ENCODE peak calls at places on chromosomes 3 and 15, in five cellular contexts. P, A, Q, L and X are unnamed samples.

GRCh38 chr3:117409701-117410459 is 700.3 kb downstream of the TUSC7 start:
- DNase-seq in Q (no peak), L (peak), A (no peak), P (no peak), X (no peak)

GRCh38 chr3:38590521-38590920 is 59.0 kb downstream of the SCN5A start:
- DNase-seq in A (no peak), Q (no peak), L (no peak), P (no peak), X (peak)

GRCh38 chr3:80785475-80785874 is 976.0 kb downstream of the GBE1 start:
- DNase-seq in A (no peak), P (peak), Q (no peak), L (no peak), X (no peak)

GRCh38 chr15:71329509-71330260 is 214.4 kb downstream of the THSD4 start:
- DNase-seq in L (peak), A (no peak), P (peak), Q (no peak), X (no peak)

GRCh38 chr3:143525408-143525807 is 322.9 kb downstream of the SLC9A9 start:
- DNase-seq in A (no peak), P (no peak), Q (no peak), L (peak), X (no peak)

GRCh38 chr3:130374033-130374432 is 28.6 kb downstream of the COL6A5 start:
- DNase-seq in Q (no peak), L (no peak), P (no peak), A (no peak), X (no peak)

GRCh38 chr3:171261487-171261886 is 198.7 kb downstream of the TNIK start:
- DNase-seq in A (no peak), L (peak), Q (no peak), P (peak), X (no peak)

GRCh38 chr3:16801698-16802097 is 83.1 kb upstream of the PLCL2 start:
- DNase-seq in P (no peak), A (no peak), Q (no peak), L (no peak), X (no peak)

GRCh38 chr3:159764211-159765024 is 224.2 kb upstream of the IL12A start:
- DNase-seq in Q (no peak), L (peak), P (no peak), A (no peak), X (no peak)

GRCh38 chr3:4880850-4881249 is 98.4 kb upstream of the BHLHE40 start:
- DNase-seq in L (no peak), Q (no peak), A (no peak), P (no peak), X (no peak)

GRCh38 chr3:179788996-179789395 is 136.2 kb downstream of the USP13 start:
- DNase-seq in Q (no peak), L (no peak), A (no peak), P (no peak), X (no peak)

GRCh38 chr15:101100593-101101442 is 151.0 kb downstream of the CHSY1 start:
- DNase-seq in L (no peak), Q (no peak), P (no peak), A (no peak), X (peak)

GRCh38 chr3:195032955-195033354 is 238.0 kb downstream of the XXYLT1 start:
- DNase-seq in P (no peak), L (no peak), A (no peak), Q (no peak), X (peak)

GRCh38 chr3:195032106-195032759 is 238.7 kb downstream of the XXYLT1 start:
- DNase-seq in L (no peak), P (no peak), Q (no peak), A (no peak), X (peak)

GRCh38 chr3:195031574-195032003 is 239.4 kb downstream of the XXYLT1 start:
- DNase-seq in P (peak), Q (no peak), A (no peak), L (no peak), X (peak)

GRCh38 chr3:195028877-195029606 is 241.9 kb downstream of the XXYLT1 start:
- DNase-seq in L (no peak), Q (no peak), A (no peak), P (peak), X (no peak)

GRCh38 chr3:195030791-195031321 is 240.1 kb downstream of the XXYLT1 start:
- DNase-seq in A (no peak), P (peak), L (peak), Q (no peak), X (peak)
- H3K4me3 ChIP-seq in A (no peak), P (no peak), L (no peak), Q (no peak), X (no peak)

GRCh38 chr15:40052604-40053003 is 13.6 kb upstream of the SRP14 start:
- DNase-seq in P (no peak), L (no peak), A (no peak), Q (no peak), X (no peak)

GRCh38 chr15:40051616-40052415 is 12.8 kb upstream of the SRP14 start:
- DNase-seq in L (no peak), Q (no peak), P (no peak), A (no peak), X (no peak)

GRCh38 chr15:40053234-40054055 is 14.5 kb upstream of the SRP14 start:
- DNase-seq in P (no peak), A (no peak), L (no peak), Q (no peak), X (peak)

GRCh38 chr15:40049076-40049475 is 10.1 kb upstream of the SRP14 start:
- DNase-seq in L (no peak), A (no peak), P (no peak), Q (no peak), X (peak)

GRCh38 chr15:40050788-40051615 is 12.0 kb upstream of the SRP14 start:
- DNase-seq in Q (no peak), L (no peak), A (no peak), P (no peak), X (peak)
- H3K4me3 ChIP-seq in Q (no peak), L (no peak), A (no peak), P (no peak), X (no peak)

GRCh38 chr3:182240474-182240873 is 528.7 kb downstream of the SOX2 start:
- DNase-seq in Q (no peak), A (no peak), P (no peak), L (no peak), X (no peak)

GRCh38 chr3:182243625-182244024 is 531.9 kb downstream of the SOX2 start:
- DNase-seq in A (no peak), P (no peak), Q (no peak), L (no peak), X (no peak)

GRCh38 chr3:182241196-182241776 is 529.6 kb downstream of the SOX2 start:
- DNase-seq in L (no peak), Q (no peak), A (no peak), P (no peak), X (no peak)

GRCh38 chr3:182242563-182242962 is 530.8 kb downstream of the SOX2 start:
- DNase-seq in P (no peak), A (no peak), L (no peak), Q (no peak), X (no peak)

GRCh38 chr3:182241777-182242556 is 530.2 kb downstream of the SOX2 start:
- DNase-seq in P (peak), L (peak), Q (no peak), A (no peak), X (no peak)
- H3K4me3 ChIP-seq in P (no peak), L (no peak), Q (no peak), A (no peak), X (no peak)

GRCh38 chr3:188303823-188304222 is 149.9 kb downstream of the LPP start:
- DNase-seq in Q (no peak), A (no peak), P (no peak), L (no peak), X (no peak)

GRCh38 chr3:188305220-188305619 is 151.3 kb downstream of the LPP start:
- DNase-seq in A (no peak), Q (no peak), L (no peak), P (no peak), X (no peak)

GRCh38 chr3:188306435-188306980 is 152.6 kb downstream of the LPP start:
- DNase-seq in P (no peak), L (no peak), Q (no peak), A (no peak), X (no peak)

GRCh38 chr3:188310270-188310710 is 156.3 kb downstream of the LPP start:
- DNase-seq in Q (no peak), P (no peak), L (no peak), A (no peak), X (no peak)

DNA sequence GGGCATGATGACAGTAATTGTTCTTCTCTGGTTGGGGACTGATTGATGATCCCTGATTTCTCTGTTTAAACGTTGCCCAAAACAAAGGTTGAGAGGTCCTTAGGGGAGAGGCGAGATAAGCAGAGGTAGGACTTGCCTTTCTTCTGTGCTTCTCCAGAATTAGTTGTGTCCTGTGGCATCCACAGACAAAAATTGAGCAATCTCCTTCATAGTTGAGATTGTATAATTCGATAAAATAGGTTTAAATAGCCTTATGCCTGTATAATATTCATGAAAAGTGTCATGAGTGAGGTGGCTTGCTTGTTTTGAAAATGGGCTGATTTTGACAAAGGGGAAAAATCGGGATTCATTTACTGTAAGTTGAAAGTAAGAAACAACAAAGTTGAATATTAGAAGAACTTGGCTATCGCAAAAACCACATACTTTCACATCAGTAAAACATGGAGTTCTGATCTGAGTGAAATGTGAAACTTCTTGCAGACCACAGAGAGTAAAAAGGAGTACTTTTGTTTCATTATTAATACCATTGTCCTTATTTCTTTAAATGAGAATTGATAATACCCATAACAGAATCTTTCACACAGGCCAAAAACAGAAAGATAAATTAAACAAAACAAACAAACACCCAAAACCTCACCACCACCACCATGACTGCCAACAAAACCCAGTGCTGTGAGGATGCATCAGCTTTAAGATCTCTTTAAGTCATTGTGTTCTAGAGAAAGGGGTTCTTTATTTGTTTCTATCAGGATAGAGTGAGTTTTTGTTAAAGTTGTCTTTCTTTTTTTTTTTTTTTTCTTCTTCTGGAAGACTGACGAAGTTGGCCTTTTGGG is 155.7 kb downstream of the LPP start:
- DNase-seq in Q (no peak), P (no peak), L (peak), A (no peak), X (no peak)
- H3K4me3 ChIP-seq in Q (peak), P (no peak), L (no peak), A (no peak), X (no peak)

GRCh38 chr3:197423376-197423775 is 125.0 kb upstream of the DLG1 start:
- DNase-seq in A (no peak), Q (no peak), P (no peak), L (no peak), X (no peak)

GRCh38 chr3:197426161-197426566 is 127.8 kb upstream of the DLG1 start:
- DNase-seq in Q (no peak), L (peak), A (no peak), P (no peak), X (no peak)

GRCh38 chr3:197427013-197427412 is 128.6 kb upstream of the DLG1 start:
- DNase-seq in A (no peak), Q (no peak), P (no peak), L (no peak), X (no peak)

GRCh38 chr3:197425485-197426131 is 127.2 kb upstream of the DLG1 start:
- DNase-seq in P (peak), L (no peak), Q (no peak), A (no peak), X (no peak)

GRCh38 chr3:197424674-197425484 is 126.5 kb upstream of the DLG1 start:
- DNase-seq in A (no peak), P (no peak), Q (no peak), L (no peak), X (no peak)
- H3K4me3 ChIP-seq in A (no peak), P (no peak), Q (no peak), L (no peak), X (no peak)

GRCh38 chr15:62431806-62432205 is 266.7 kb upstream of the C2CD4B start:
- DNase-seq in A (no peak), P (no peak), L (no peak), Q (no peak), X (no peak)
- H3K4me3 ChIP-seq in A (no peak), P (no peak), L (no peak), Q (no peak), X (no peak)

GRCh38 chr3:197001106-197001971 is 28.3 kb downstream of the MELTF start:
- DNase-seq in Q (no peak), L (no peak), P (no peak), A (no peak), X (no peak)
- H3K4me3 ChIP-seq in Q (no peak), L (no peak), P (no peak), A (no peak), X (no peak)